ENCODE peak calls at places on chromosomes 3 and 15, in five cellular contexts. One of them, this sample, is unnamed.

GRCh38 chr3:125154110-125154509 is 58.4 kb downstream of the SLC12A8 start:
- DNase-seq in HAP-1: no peak
- DNase-seq in HFFc6: no peak
- DNase-seq in activated CD8-positive, alpha-beta memory T cell treated with anti-CD3 and anti-CD28 coated beads, Interleukin-2, amount 10 ng/mL, durations not matched to agents 7 days and 5 days: no peak
- DNase-seq in NCI-H1092: no peak
- DNase-seq in this sample: no peak

GRCh38 chr3:20080956-20081554 is 40.8 kb downstream of the KAT2B start:
- DNase-seq in HAP-1: no peak
- DNase-seq in HFFc6: no peak
- DNase-seq in activated CD8-positive, alpha-beta memory T cell treated with anti-CD3 and anti-CD28 coated beads, Interleukin-2, amount 10 ng/mL, durations not matched to agents 7 days and 5 days: peak; percentile 60
- DNase-seq in NCI-H1092: peak; percentile 25
- DNase-seq in this sample: peak; percentile 41

GRCh38 chr3:128447561-128448013 is 19.1 kb downstream of the DNAJB8 start:
- DNase-seq in HAP-1: no peak
- DNase-seq in HFFc6: no peak
- DNase-seq in activated CD8-positive, alpha-beta memory T cell treated with anti-CD3 and anti-CD28 coated beads, Interleukin-2, amount 10 ng/mL, durations not matched to agents 7 days and 5 days: peak; percentile 77
- DNase-seq in NCI-H1092: no peak
- DNase-seq in this sample: peak; percentile 66

GRCh38 chr3:152051501-152052404 is 178.3 kb downstream of the SUCNR1 start:
- DNase-seq in HAP-1: no peak
- DNase-seq in HFFc6: peak; percentile 74
- DNase-seq in activated CD8-positive, alpha-beta memory T cell treated with anti-CD3 and anti-CD28 coated beads, Interleukin-2, amount 10 ng/mL, durations not matched to agents 7 days and 5 days: no peak
- DNase-seq in NCI-H1092: no peak
- DNase-seq in this sample: no peak

GRCh38 chr3:127556565-127556964 is 34.0 kb downstream of the TPRA1 start:
- DNase-seq in HAP-1: no peak
- DNase-seq in HFFc6: no peak
- DNase-seq in activated CD8-positive, alpha-beta memory T cell treated with anti-CD3 and anti-CD28 coated beads, Interleukin-2, amount 10 ng/mL, durations not matched to agents 7 days and 5 days: no peak
- DNase-seq in NCI-H1092: no peak
- DNase-seq in this sample: no peak

GRCh38 chr15:97652700-97653167 is 307.8 kb upstream of the ARRDC4 start:
- DNase-seq in HAP-1: no peak
- DNase-seq in HFFc6: no peak
- DNase-seq in activated CD8-positive, alpha-beta memory T cell treated with anti-CD3 and anti-CD28 coated beads, Interleukin-2, amount 10 ng/mL, durations not matched to agents 7 days and 5 days: no peak
- DNase-seq in NCI-H1092: no peak
- DNase-seq in this sample: no peak

GRCh38 chr15:70702584-70702983 is 60.8 kb downstream of the UACA start:
- DNase-seq in HAP-1: peak; percentile 42
- DNase-seq in HFFc6: no peak
- DNase-seq in activated CD8-positive, alpha-beta memory T cell treated with anti-CD3 and anti-CD28 coated beads, Interleukin-2, amount 10 ng/mL, durations not matched to agents 7 days and 5 days: no peak
- DNase-seq in NCI-H1092: no peak
- DNase-seq in this sample: no peak

GRCh38 chr15:79399591-79399990 is 32.5 kb upstream of the MINAR1 start:
- DNase-seq in HAP-1: no peak
- DNase-seq in HFFc6: no peak
- DNase-seq in activated CD8-positive, alpha-beta memory T cell treated with anti-CD3 and anti-CD28 coated beads, Interleukin-2, amount 10 ng/mL, durations not matched to agents 7 days and 5 days: no peak
- DNase-seq in NCI-H1092: no peak
- DNase-seq in this sample: no peak

GRCh38 chr15:79090487-79091203 is at the start of gene RASGRF1:
- DNase-seq in HAP-1: no peak
- DNase-seq in HFFc6: no peak
- DNase-seq in activated CD8-positive, alpha-beta memory T cell treated with anti-CD3 and anti-CD28 coated beads, Interleukin-2, amount 10 ng/mL, durations not matched to agents 7 days and 5 days: no peak
- DNase-seq in NCI-H1092: no peak
- DNase-seq in this sample: no peak